ENCODE peak calls at places on chromosome 6, in ten cellular contexts. One of them, this sample, is unnamed. For H3K4me1, the result is how much of the 10 kb centered on the place peaks cover.

GRCh38 chr6:149393002-149393679 is 6.9 kb upstream of the SUMO4 start:
- DNase-seq in HCT116: no peak
- DNase-seq in right atrium auricular region: no peak
- DNase-seq in heart left ventricle: no peak
- DNase-seq in A549: no peak
- DNase-seq in spleen: no peak
- DNase-seq in HepG2: no peak
- DNase-seq in sigmoid colon: no peak
- DNase-seq in tibial artery: no peak
- DNase-seq in heart right ventricle: no peak
- DNase-seq in this sample: no peak

GRCh38 chr6:87572031-87572430 is 17.8 kb downstream of the RARS2 start:
- DNase-seq in HCT116: no peak
- DNase-seq in right atrium auricular region: no peak
- DNase-seq in heart left ventricle: no peak
- DNase-seq in A549: no peak
- DNase-seq in spleen: no peak
- DNase-seq in HepG2: no peak
- DNase-seq in sigmoid colon: no peak
- DNase-seq in tibial artery: no peak
- DNase-seq in heart right ventricle: no peak
- DNase-seq in this sample: no peak

GRCh38 chr6:41601248-41601549 is 37.1 kb upstream of the MDFI start:
- DNase-seq in HCT116: no peak
- DNase-seq in right atrium auricular region: no peak
- DNase-seq in heart left ventricle: no peak
- DNase-seq in A549: no peak
- DNase-seq in spleen: no peak
- DNase-seq in HepG2: no peak
- DNase-seq in sigmoid colon: no peak
- DNase-seq in tibial artery: no peak
- DNase-seq in heart right ventricle: no peak
- DNase-seq in this sample: no peak

GRCh38 chr6:28530777-28531176 is 5.1 kb downstream of the GPX5 start:
- DNase-seq in HCT116: no peak
- DNase-seq in right atrium auricular region: no peak
- DNase-seq in heart left ventricle: no peak
- DNase-seq in A549: no peak
- DNase-seq in spleen: no peak
- DNase-seq in HepG2: no peak
- DNase-seq in sigmoid colon: no peak
- DNase-seq in tibial artery: no peak
- DNase-seq in heart right ventricle: no peak
- DNase-seq in this sample: no peak

GRCh38 chr6:168848797-168849196 is 404.8 kb downstream of the THBS2 start:
- DNase-seq in HCT116: no peak
- DNase-seq in right atrium auricular region: no peak
- DNase-seq in heart left ventricle: no peak
- DNase-seq in A549: no peak
- DNase-seq in spleen: no peak
- DNase-seq in HepG2: no peak
- DNase-seq in sigmoid colon: no peak
- DNase-seq in tibial artery: no peak
- DNase-seq in heart right ventricle: no peak
- DNase-seq in this sample: no peak

GRCh38 chr6:51077967-51078518 is 259.4 kb downstream of the TFAP2B start:
- DNase-seq in HCT116: no peak
- DNase-seq in right atrium auricular region: no peak
- DNase-seq in heart left ventricle: no peak
- DNase-seq in A549: no peak
- DNase-seq in spleen: no peak
- DNase-seq in HepG2: no peak
- DNase-seq in sigmoid colon: no peak
- DNase-seq in tibial artery: no peak
- DNase-seq in heart right ventricle: no peak
- DNase-seq in this sample: no peak

GRCh38 chr6:8983202-8983688 is 547.9 kb upstream of the SLC35B3 start:
- DNase-seq in HCT116: peak
- DNase-seq in right atrium auricular region: peak
- DNase-seq in heart left ventricle: peak
- DNase-seq in A549: peak
- DNase-seq in spleen: peak
- DNase-seq in HepG2: peak
- DNase-seq in sigmoid colon: peak
- DNase-seq in tibial artery: peak
- DNase-seq in heart right ventricle: peak
- DNase-seq in this sample: peak

GRCh38 chr6:135936606-135937005 is 85.1 kb downstream of the PDE7B start:
- DNase-seq in HCT116: no peak
- DNase-seq in right atrium auricular region: no peak
- DNase-seq in heart left ventricle: no peak
- DNase-seq in A549: peak
- DNase-seq in spleen: no peak
- DNase-seq in HepG2: no peak
- DNase-seq in sigmoid colon: no peak
- DNase-seq in tibial artery: no peak
- DNase-seq in heart right ventricle: no peak
- DNase-seq in this sample: no peak

GRCh38 chr6:71421611-71422010 is 133.0 kb downstream of the OGFRL1 start:
- DNase-seq in HCT116: no peak
- DNase-seq in right atrium auricular region: no peak
- DNase-seq in heart left ventricle: no peak
- DNase-seq in A549: no peak
- DNase-seq in spleen: no peak
- DNase-seq in HepG2: no peak
- DNase-seq in sigmoid colon: no peak
- DNase-seq in tibial artery: no peak
- DNase-seq in heart right ventricle: no peak
- DNase-seq in this sample: no peak

GRCh38 chr6:83044211-83044768 is 21.4 kb downstream of the UBE3D start:
- DNase-seq in HCT116: no peak
- DNase-seq in right atrium auricular region: no peak
- DNase-seq in heart left ventricle: no peak
- DNase-seq in A549: no peak
- DNase-seq in spleen: no peak
- DNase-seq in HepG2: no peak
- DNase-seq in sigmoid colon: no peak
- DNase-seq in tibial artery: no peak
- DNase-seq in heart right ventricle: no peak
- DNase-seq in this sample: no peak

GRCh38 chr6:161961796-161962195 is 687.9 kb upstream of the AGPAT4 start:
- DNase-seq in HCT116: no peak
- DNase-seq in right atrium auricular region: no peak
- DNase-seq in heart left ventricle: no peak
- DNase-seq in A549: no peak
- DNase-seq in spleen: no peak
- DNase-seq in HepG2: no peak
- DNase-seq in sigmoid colon: no peak
- DNase-seq in tibial artery: no peak
- DNase-seq in heart right ventricle: no peak
- DNase-seq in this sample: no peak

GRCh38 chr6:162538643-162539064 is 188.9 kb downstream of the PRKN start:
- DNase-seq in HCT116: no peak
- DNase-seq in right atrium auricular region: peak
- DNase-seq in heart left ventricle: peak
- DNase-seq in A549: no peak
- DNase-seq in spleen: no peak
- DNase-seq in HepG2: no peak
- DNase-seq in sigmoid colon: no peak
- DNase-seq in tibial artery: no peak
- DNase-seq in heart right ventricle: peak
- DNase-seq in this sample: no peak

GRCh38 chr6:21928715-21929298 is 335.3 kb downstream of the SOX4 start:
- DNase-seq in HCT116: no peak
- DNase-seq in right atrium auricular region: no peak
- DNase-seq in heart left ventricle: no peak
- DNase-seq in A549: peak
- DNase-seq in spleen: no peak
- DNase-seq in HepG2: peak
- DNase-seq in sigmoid colon: no peak
- DNase-seq in tibial artery: no peak
- DNase-seq in heart right ventricle: no peak
- DNase-seq in this sample: no peak

GRCh38 chr6:20877008-20877937 is 343.0 kb downstream of the CDKAL1 start:
- DNase-seq in HCT116: peak
- DNase-seq in right atrium auricular region: no peak
- DNase-seq in heart left ventricle: peak
- DNase-seq in A549: peak
- DNase-seq in spleen: no peak
- DNase-seq in HepG2: peak
- DNase-seq in sigmoid colon: peak
- DNase-seq in tibial artery: peak
- DNase-seq in heart right ventricle: no peak
- DNase-seq in this sample: peak

GRCh38 chr6:146935489-146935888 is 268.7 kb upstream of the STXBP5 start:
- DNase-seq in HCT116: no peak
- DNase-seq in right atrium auricular region: no peak
- DNase-seq in heart left ventricle: no peak
- DNase-seq in A549: no peak
- DNase-seq in spleen: no peak
- DNase-seq in HepG2: no peak
- DNase-seq in sigmoid colon: no peak
- DNase-seq in tibial artery: no peak
- DNase-seq in heart right ventricle: no peak
- DNase-seq in this sample: no peak

GRCh38 chr6:118645395-118645794 is 6.0 kb downstream of the CEP85L start:
- DNase-seq in HCT116: no peak
- DNase-seq in right atrium auricular region: no peak
- DNase-seq in heart left ventricle: no peak
- DNase-seq in A549: no peak
- DNase-seq in spleen: no peak
- DNase-seq in HepG2: peak
- DNase-seq in sigmoid colon: no peak
- DNase-seq in tibial artery: no peak
- DNase-seq in heart right ventricle: no peak
- DNase-seq in this sample: no peak

GRCh38 chr6:1404066-1404712 is 14.8 kb downstream of the FOXF2 start:
- DNase-seq in HCT116: no peak
- DNase-seq in right atrium auricular region: no peak
- DNase-seq in heart left ventricle: no peak
- DNase-seq in A549: no peak
- DNase-seq in spleen: no peak
- DNase-seq in HepG2: no peak
- DNase-seq in sigmoid colon: peak
- DNase-seq in tibial artery: no peak
- DNase-seq in heart right ventricle: no peak
- DNase-seq in this sample: no peak
- H3K4me1 ChIP-seq in HCT116: under half
- H3K4me1 ChIP-seq in right atrium auricular region: under half
- H3K4me1 ChIP-seq in heart left ventricle: under half
- H3K4me1 ChIP-seq in A549: under half
- H3K4me1 ChIP-seq in spleen: under half
- H3K4me1 ChIP-seq in HepG2: under half
- H3K4me1 ChIP-seq in sigmoid colon: under half
- H3K4me1 ChIP-seq in tibial artery: under half
- H3K4me1 ChIP-seq in heart right ventricle: under half
- H3K4me1 ChIP-seq in this sample: under half

DNA sequence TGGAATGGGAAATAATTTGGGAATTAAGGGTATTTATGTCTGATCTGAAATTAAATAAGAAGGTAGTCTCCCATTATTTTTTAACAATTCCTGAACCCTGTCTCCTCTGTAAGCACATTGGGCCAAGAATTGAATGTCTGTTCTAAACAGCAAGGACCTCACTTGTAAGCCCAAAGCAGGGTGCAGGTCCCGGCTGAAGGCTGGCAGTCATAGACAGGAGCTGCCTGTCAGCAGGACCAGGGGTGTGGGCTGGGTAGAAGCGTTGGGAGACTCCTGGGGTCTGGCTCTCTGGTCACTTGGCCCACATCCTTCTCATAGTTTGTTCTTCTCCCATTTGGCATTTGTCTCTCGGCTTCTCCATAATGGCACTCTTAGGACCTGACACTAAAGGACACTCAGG is 75.6 kb downstream of the SNX9 start:
- DNase-seq in HCT116: no peak
- DNase-seq in right atrium auricular region: no peak
- DNase-seq in heart left ventricle: no peak
- DNase-seq in A549: no peak
- DNase-seq in spleen: no peak
- DNase-seq in HepG2: no peak
- DNase-seq in sigmoid colon: no peak
- DNase-seq in tibial artery: no peak
- DNase-seq in heart right ventricle: no peak
- DNase-seq in this sample: no peak
- H3K27ac ChIP-seq in HCT116: no peak
- H3K27ac ChIP-seq in right atrium auricular region: no peak
- H3K27ac ChIP-seq in heart left ventricle: no peak
- H3K27ac ChIP-seq in A549: no peak
- H3K27ac ChIP-seq in spleen: no peak
- H3K27ac ChIP-seq in HepG2: no peak
- H3K27ac ChIP-seq in sigmoid colon: no peak
- H3K27ac ChIP-seq in tibial artery: peak
- H3K27ac ChIP-seq in heart right ventricle: no peak
- H3K27ac ChIP-seq in this sample: no peak

GRCh38 chr6:84346372-84346771 is 118.9 kb upstream of the CEP162 start:
- DNase-seq in HCT116: no peak
- DNase-seq in right atrium auricular region: no peak
- DNase-seq in heart left ventricle: no peak
- DNase-seq in A549: no peak
- DNase-seq in spleen: no peak
- DNase-seq in HepG2: no peak
- DNase-seq in sigmoid colon: no peak
- DNase-seq in tibial artery: no peak
- DNase-seq in heart right ventricle: no peak
- DNase-seq in this sample: no peak
- TF ChIP-seq CTCF in HCT116: peak
- TF ChIP-seq CTCF in right atrium auricular region: no peak
- TF ChIP-seq CTCF in heart left ventricle: no peak
- TF ChIP-seq CTCF in A549: no peak
- TF ChIP-seq CTCF in spleen: no peak
- TF ChIP-seq CTCF in HepG2: no peak
- TF ChIP-seq CTCF in sigmoid colon: no peak
- TF ChIP-seq CTCF in tibial artery: peak
- TF ChIP-seq CTCF in heart right ventricle: no peak
- TF ChIP-seq CTCF in this sample: no peak

DNA sequence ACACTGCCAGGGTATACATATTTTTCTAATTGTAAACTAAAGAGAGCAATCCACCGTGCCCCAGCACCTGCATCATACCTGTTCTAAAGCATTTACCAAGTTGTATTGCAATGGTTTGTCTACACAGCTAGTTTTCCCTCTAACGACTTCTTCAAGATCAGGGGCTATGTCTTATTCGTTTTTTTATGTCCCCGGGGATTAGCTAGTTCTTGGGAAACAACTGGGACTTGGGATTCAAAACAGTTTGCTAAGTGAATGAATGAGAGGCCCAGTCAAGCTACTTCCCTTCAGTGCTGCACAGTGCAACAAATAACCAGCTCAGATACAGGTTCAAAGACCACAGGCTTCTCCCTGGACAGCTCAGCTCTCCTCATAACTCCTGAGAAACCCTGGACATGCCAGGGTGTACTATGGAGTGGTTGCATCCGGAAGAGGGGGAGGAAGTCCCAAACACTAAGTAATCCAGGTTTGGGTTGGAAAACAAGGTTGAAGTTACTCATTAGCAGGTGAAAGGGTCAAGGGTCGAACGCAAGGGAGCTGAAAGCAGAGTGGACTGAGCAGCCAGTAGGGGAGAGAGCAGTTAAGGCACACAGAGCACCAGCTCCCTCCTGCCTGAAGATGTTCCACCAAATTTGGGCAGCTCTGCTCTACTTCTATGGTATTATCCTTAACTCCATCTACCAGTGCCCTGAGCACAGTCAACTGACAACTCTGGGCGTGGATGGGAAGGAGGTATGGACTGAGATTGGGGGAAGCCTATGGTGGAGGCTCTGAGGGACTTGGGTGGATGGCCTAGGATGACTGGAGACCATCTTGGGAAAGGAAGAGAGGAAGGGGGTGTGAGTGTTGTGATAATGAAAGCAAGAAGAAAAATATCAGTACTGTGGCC is at the start of gene APOM:
- DNase-seq in HCT116: no peak
- DNase-seq in right atrium auricular region: no peak
- DNase-seq in heart left ventricle: no peak
- DNase-seq in A549: no peak
- DNase-seq in spleen: no peak
- DNase-seq in HepG2: peak
- DNase-seq in sigmoid colon: no peak
- DNase-seq in tibial artery: no peak
- DNase-seq in heart right ventricle: no peak
- DNase-seq in this sample: no peak
- H3K4me1 ChIP-seq in HCT116: under half
- H3K4me1 ChIP-seq in right atrium auricular region: under half
- H3K4me1 ChIP-seq in heart left ventricle: under half
- H3K4me1 ChIP-seq in A549: under half
- H3K4me1 ChIP-seq in spleen: half or more
- H3K4me1 ChIP-seq in HepG2: half or more
- H3K4me1 ChIP-seq in sigmoid colon: under half
- H3K4me1 ChIP-seq in tibial artery: under half
- H3K4me1 ChIP-seq in heart right ventricle: under half
- H3K4me1 ChIP-seq in this sample: under half